ENCODE peak calls at places on chromosome 11, in four cellular contexts. F is CD8-positive, alpha-beta T cell; Y is progenitor cell of endocrine pancreas; S is stomach. O is an unnamed sample.

GRCh38 chr11:26095340-26095739 is 236.6 kb upstream of the ANO3 start:
- DNase-seq in F (no peak), Y (no peak), S (no peak), O (no peak)

GRCh38 chr11:86191874-86192273 is 52.7 kb upstream of the EED start:
- DNase-seq in F (no peak), Y (no peak), S (no peak), O (no peak)

GRCh38 chr11:45671246-45672171 is 6.1 kb upstream of the CHST1 start:
- DNase-seq in F (no peak), Y (no peak), S (no peak), O (no peak)

GRCh38 chr11:44607987-44608386 is 42.5 kb downstream of the CD82 start:
- DNase-seq in F (no peak), Y (no peak), S (no peak), O (no peak)

GRCh38 chr11:120539681-120540369 is 28.3 kb downstream of the GRIK4 start:
- DNase-seq in F (no peak), Y (no peak), S (no peak), O (no peak)

GRCh38 chr11:108616549-108616948 is 23.0 kb upstream of the EXPH5 start:
- DNase-seq in F (no peak), Y (no peak), S (no peak), O (no peak)

GRCh38 chr11:44814881-44815592 is 88.3 kb downstream of the TSPAN18 start:
- DNase-seq in F (no peak), Y (no peak), S (no peak), O (no peak)

GRCh38 chr11:12235945-12236743 is 125.8 kb downstream of the MICAL2 start:
- DNase-seq in F (peak), Y (no peak), S (peak), O (no peak)

GRCh38 chr11:113242060-113242459 is 72.3 kb upstream of the TTC12 start:
- DNase-seq in F (no peak), Y (no peak), S (no peak), O (no peak)

GRCh38 chr11:113242767-113243397 is 71.5 kb upstream of the TTC12 start:
- DNase-seq in F (no peak), Y (no peak), S (no peak), O (no peak)

GRCh38 chr11:118744001-118744400 is 47.0 kb downstream of the DDX6 start:
- DNase-seq in F (no peak), Y (no peak), S (no peak), O (no peak)

GRCh38 chr11:94152678-94153065 is 24.0 kb downstream of the PANX1 start:
- DNase-seq in F (no peak), Y (no peak), S (no peak), O (no peak)

GRCh38 chr11:100930185-100930778 is 199.3 kb downstream of the PGR start:
- DNase-seq in F (no peak), Y (no peak), S (no peak), O (no peak)

GRCh38 chr11:110296226-110297081 is at the start of gene RDX:
- DNase-seq in F (peak), Y (peak), S (peak), O (peak)

GRCh38 chr11:116695657-116696254 is 77.0 kb downstream of the BUD13 start:
- DNase-seq in F (no peak), Y (no peak), S (no peak), O (no peak)

GRCh38 chr11:22192642-22193347 is at the start of gene ANO5:
- DNase-seq in F (peak), Y (peak), S (peak), O (peak)

GRCh38 chr11:12291767-12292166 is 85.6 kb upstream of the PARVA start:
- DNase-seq in F (no peak), Y (no peak), S (no peak), O (no peak)

GRCh38 chr11:84498016-84498415 is 1129.1 kb downstream of the DLG2 start:
- DNase-seq in F (no peak), Y (no peak), S (no peak), O (no peak)

GRCh38 chr11:14875163-14875562 is 16.9 kb downstream of the CYP2R1 start:
- DNase-seq in F (no peak), Y (no peak), S (no peak), O (no peak)

GRCh38 chr11:21546715-21547114 is 646.2 kb upstream of the ANO5 start:
- DNase-seq in F (no peak), Y (no peak), S (no peak), O (no peak)

GRCh38 chr11:1152316-1153104 is 5.2 kb upstream of the MUC5AC start:
- DNase-seq in F (no peak), Y (peak), S (peak), O (no peak)

GRCh38 chr11:57405271-57405890 is 14.9 kb upstream of the PRG2 start:
- DNase-seq in F (no peak), Y (no peak), S (no peak), O (no peak)

GRCh38 chr11:95972055-95972454 is 48.1 kb upstream of the MTMR2 start:
- DNase-seq in F (no peak), Y (no peak), S (no peak), O (no peak)

DNA sequence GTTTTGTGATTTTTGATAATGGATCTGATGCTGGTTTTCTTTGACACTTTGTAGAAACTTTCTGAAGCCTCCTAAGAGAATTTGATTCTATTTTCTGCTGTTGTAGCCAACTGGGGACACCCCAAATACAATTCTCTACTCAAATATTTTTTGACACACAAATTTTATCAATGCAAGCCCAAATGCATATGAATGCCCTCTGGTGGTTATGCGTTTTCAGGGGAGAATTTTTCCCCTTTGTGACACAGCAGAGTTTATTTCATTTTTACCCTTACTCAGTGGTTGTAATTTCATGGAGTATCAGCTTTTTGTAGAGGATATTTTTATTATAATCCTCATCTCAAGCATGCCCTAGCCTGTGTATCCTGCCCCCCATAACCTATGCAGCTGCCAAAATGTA is 44.7 kb upstream of the MTMR2 start:
- DNase-seq in F (no peak), Y (no peak), S (no peak), O (no peak)
- TF ChIP-seq CTCF in F (no peak), Y (no peak), S (no peak), O (peak)

DNA sequence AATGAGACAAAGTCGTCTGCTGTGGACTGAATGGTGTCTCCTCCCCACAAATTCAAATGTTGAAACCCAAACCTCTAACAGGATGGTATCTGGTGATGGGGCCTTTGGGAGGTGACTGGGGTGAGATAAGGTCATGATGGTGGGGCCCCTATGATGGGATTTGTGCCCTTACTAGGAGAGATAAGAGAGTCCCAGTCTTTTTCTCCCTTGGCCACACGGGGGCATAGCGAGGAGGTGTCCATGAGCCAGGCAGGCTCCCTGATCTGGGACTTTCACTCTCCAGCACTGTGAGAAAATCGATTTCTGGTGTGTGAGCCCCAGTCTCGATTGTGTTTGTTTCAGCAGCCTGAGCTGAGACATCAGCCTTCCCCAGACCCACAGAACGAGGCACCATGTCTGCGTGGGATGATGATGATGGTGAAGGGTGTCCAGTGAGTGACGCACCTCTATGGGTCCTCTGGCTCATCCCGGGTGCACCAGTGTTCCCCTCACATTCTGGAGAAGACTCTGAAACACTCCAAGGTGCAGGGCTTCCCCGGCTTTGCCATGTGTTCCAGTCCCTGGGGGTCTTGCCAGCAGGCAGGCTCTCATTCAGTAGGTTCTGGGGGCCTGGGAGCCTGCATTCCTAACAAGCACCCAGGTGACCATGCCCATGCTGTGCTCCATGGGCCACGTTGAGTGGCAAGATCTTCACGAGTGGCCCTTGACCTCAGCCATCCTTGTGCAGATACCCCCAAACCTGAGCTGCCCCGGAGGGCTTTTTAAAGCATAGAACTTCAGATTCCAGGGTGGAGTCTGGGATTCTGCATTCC is 363.0 kb downstream of the CTTN start:
- DNase-seq in F (no peak), Y (no peak), S (no peak), O (no peak)
- TF ChIP-seq CTCF in F (no peak), Y (no peak), S (no peak), O (no peak)

DNA sequence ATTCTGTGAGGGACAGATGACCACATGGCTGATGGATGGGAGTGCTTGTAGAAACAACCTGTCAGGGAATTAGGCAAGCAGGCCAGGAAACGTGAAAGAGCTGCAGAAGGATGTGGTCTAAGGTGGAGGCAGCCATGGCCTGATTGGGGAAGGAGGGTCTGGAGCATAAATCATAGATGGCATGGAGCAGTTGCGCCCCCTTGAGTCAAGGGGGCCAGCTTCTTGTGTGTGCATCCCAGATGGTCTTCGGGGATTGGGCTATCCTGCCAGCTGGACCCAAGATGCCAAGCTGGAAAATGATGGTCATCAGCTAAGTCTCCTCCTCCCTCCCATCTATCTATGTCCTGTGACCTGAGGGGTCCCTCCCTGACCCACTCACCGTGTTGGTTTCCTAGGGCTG is 119.4 kb upstream of the CLPB start:
- DNase-seq in F (no peak), Y (no peak), S (no peak), O (no peak)
- TF ChIP-seq CTCF in F (no peak), Y (no peak), S (no peak), O (no peak)

GRCh38 chr11:66885469-66886316 is 28.8 kb downstream of the LRFN4 start:
- DNase-seq in F (no peak), Y (no peak), S (peak), O (no peak)
- TF ChIP-seq CTCF in F (no peak), Y (no peak), S (no peak), O (no peak)

DNA sequence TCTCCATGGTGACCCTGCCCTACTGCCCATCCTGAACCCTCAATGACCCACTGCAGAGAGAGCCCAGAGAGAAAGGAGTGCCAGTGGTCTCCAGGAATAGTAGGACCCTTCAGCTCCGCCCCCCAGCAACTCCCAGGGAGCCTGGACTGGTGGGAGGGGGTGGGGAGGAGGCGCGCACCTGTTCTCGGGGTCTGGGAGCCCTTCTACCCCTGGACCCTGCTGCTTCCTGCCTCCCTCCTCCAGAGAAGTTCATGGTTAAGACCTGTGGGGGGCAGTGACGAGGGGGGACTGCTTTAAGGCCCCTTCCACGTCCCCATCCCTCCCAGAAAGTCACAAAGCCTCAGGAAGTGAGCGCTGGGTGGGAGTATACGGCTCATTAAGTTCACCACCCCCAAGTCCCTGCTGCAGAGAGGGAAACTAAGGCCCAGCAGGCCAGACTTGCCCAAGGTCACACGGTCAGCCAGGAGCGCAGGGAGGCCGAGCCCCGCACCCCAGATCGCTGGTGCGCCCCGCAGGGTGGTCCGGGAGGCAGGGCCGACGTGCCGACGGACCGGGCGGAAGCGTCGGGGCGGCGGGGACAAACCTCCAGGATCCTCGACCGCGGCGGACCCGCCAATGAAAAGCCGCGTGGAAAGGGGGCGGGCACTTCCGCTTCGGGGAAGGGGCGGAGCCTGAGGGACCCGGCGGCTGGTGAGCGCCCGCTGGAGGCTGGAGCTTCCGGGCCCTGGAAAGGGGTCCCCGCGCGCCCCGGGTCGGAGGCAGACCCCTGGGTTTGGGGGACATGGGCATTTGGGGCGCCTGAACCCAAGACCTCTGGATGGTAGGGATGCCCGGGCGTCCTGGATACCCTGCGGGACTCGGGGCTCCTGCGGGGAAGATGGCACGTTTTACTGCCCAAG is at the start of the genes NUDT22 and TRPT1:
- DNase-seq in F (peak), Y (peak), S (peak), O (peak)
- TF ChIP-seq CTCF in F (peak), Y (peak), S (no peak), O (peak)

O was measured in neural crest cell.